ENCODE peak calls at places on chromosome 14, in four cellular contexts. T is NCI-H774, W is WTC11, N is Daoy. G is an unnamed sample.

GRCh38 chr14:100994757-100995156 is 91.2 kb upstream of the RTL1 start:
- DNase-seq in T (no peak), W (no peak), N (no peak), G (no peak)

GRCh38 chr14:44701563-44702263 is 194.6 kb upstream of the FSCB start:
- DNase-seq in T (no peak), W (no peak), N (peak), G (no peak)

GRCh38 chr14:27318769-27319280 is 721.0 kb upstream of the NOVA1 start:
- DNase-seq in T (no peak), W (no peak), N (no peak), G (no peak)

GRCh38 chr14:23054000-23054811 is 3.1 kb downstream of the CDH24 start:
- DNase-seq in T (no peak), W (peak), N (peak), G (no peak)

GRCh38 chr14:23704890-23705289 is 68.7 kb downstream of the DHRS2 start:
- DNase-seq in T (no peak), W (no peak), N (no peak), G (no peak)

GRCh38 chr14:67618617-67619063 is 1.1 kb upstream of the ARG2 start:
- DNase-seq in T (no peak), W (no peak), N (peak), G (peak)

GRCh38 chr14:33711761-33712160 is 239.1 kb downstream of the EGLN3 start:
- DNase-seq in T (no peak), W (no peak), N (no peak), G (no peak)

GRCh38 chr14:24095196-24096068 is 1.3 kb downstream of the PCK2 start:
- DNase-seq in T (no peak), W (peak), N (peak), G (no peak)

GRCh38 chr14:69839661-69840060 is 39.6 kb upstream of the SMOC1 start:
- DNase-seq in T (no peak), W (no peak), N (no peak), G (no peak)

GRCh38 chr14:52906141-52906601 is 44.7 kb downstream of the FERMT2 start:
- DNase-seq in T (no peak), W (no peak), N (peak), G (no peak)

GRCh38 chr14:71722885-71723284 is 209.3 kb upstream of the RGS6 start:
- DNase-seq in T (no peak), W (no peak), N (no peak), G (no peak)

GRCh38 chr14:59026086-59026485 is 162.4 kb upstream of the DAAM1 start:
- DNase-seq in T (no peak), W (no peak), N (no peak), G (no peak)

GRCh38 chr14:47821134-47821533 is 145.7 kb upstream of the MDGA2 start:
- DNase-seq in T (no peak), W (no peak), N (no peak), G (no peak)

GRCh38 chr14:50520947-50521815 is 11.2 kb downstream of the MAP4K5 start:
- DNase-seq in T (no peak), W (no peak), N (peak), G (no peak)

GRCh38 chr14:97177016-97177415 is 379.8 kb downstream of the VRK1 start:
- DNase-seq in T (no peak), W (no peak), N (peak), G (peak)

GRCh38 chr14:99519931-99520421 is 38.8 kb downstream of the CCNK start:
- DNase-seq in T (no peak), W (peak), N (no peak), G (no peak)

GRCh38 chr14:58712357-58712756 is 74.6 kb downstream of the DACT1 start:
- DNase-seq in T (no peak), W (no peak), N (peak), G (no peak)

GRCh38 chr14:61553730-61554641 is 141.3 kb upstream of the HIF1A start:
- DNase-seq in T (no peak), W (no peak), N (peak), G (no peak)

GRCh38 chr14:70884595-70885342 is 22.5 kb upstream of the PCNX1 start:
- DNase-seq in T (no peak), W (no peak), N (no peak), G (no peak)

GRCh38 chr14:63286071-63286470 is 32.7 kb downstream of the GPHB5 start:
- DNase-seq in T (peak), W (no peak), N (no peak), G (peak)